ENCODE peak calls at places on chromosome 12, in six cellular contexts. G, N, K, Y, W and Q are unnamed samples.

GRCh38 chr12:109098142-109098652 is 800 bp downstream of the UNG start:
- DNase-seq in K (no peak), G (peak; percentile 73), N (no peak), W (peak; percentile 30), Y (no peak), Q (peak; percentile 82)

GRCh38 chr12:8890313-8891084 is 23.8 kb upstream of the PHC1 start:
- DNase-seq in G (peak; percentile 48), Y (peak; percentile 88), N (peak; percentile 71), W (peak; percentile 18), K (peak; percentile 72), Q (peak; percentile 85)

GRCh38 chr12:1995205-1995896 is 8.9 kb downstream of the DCP1B start:
- DNase-seq in W (no peak), G (no peak), K (no peak), Y (no peak), N (no peak), Q (no peak)

GRCh38 chr12:49624919-49625577 is 1.7 kb downstream of the PRPF40B start:
- DNase-seq in K (no peak), W (no peak), G (no peak), N (no peak), Y (no peak), Q (peak; percentile 21)

GRCh38 chr12:75606146-75606545 is 94.7 kb upstream of the KRR1 start:
- DNase-seq in Y (no peak), K (no peak), W (no peak), N (no peak), G (no peak), Q (no peak)

GRCh38 chr12:12008931-12009611 is 61.7 kb upstream of the BCL2L14 start:
- DNase-seq in G (peak; percentile 68), N (peak; percentile 90), Y (peak; percentile 95), K (no peak), W (peak; percentile 61), Q (peak; percentile 28)

GRCh38 chr12:92425152-92425551 is 277.6 kb upstream of the PLEKHG7 start:
- DNase-seq in W (no peak), K (no peak), N (no peak), G (no peak), Y (no peak), Q (no peak)

GRCh38 chr12:88413561-88414095 is 166.6 kb downstream of the KITLG start:
- DNase-seq in W (no peak), N (no peak), Y (no peak), K (no peak), G (no peak), Q (peak; percentile 67)

GRCh38 chr12:130086777-130087176 is 75.5 kb upstream of the FZD10 start:
- DNase-seq in N (no peak), K (no peak), W (no peak), G (no peak), Y (no peak), Q (no peak)

GRCh38 chr12:106291342-106291741 is 11.2 kb upstream of the TCP11L2 start:
- DNase-seq in K (no peak), W (no peak), N (no peak), Y (no peak), G (no peak), Q (no peak)

GRCh38 chr12:92078167-92079053 is 67.2 kb downstream of the BTG1 start:
- DNase-seq in K (no peak), Y (no peak), W (no peak), N (no peak), G (peak; percentile 99), Q (peak; percentile 97)

GRCh38 chr12:92945659-92946220 is 16.6 kb upstream of the EEA1 start:
- DNase-seq in N (no peak), K (no peak), Y (no peak), G (no peak), W (no peak), Q (no peak)

GRCh38 chr12:106978035-106978800 is 8.7 kb downstream of the MTERF2 start:
- DNase-seq in G (peak; percentile 63), W (no peak), Y (no peak), N (no peak), K (no peak), Q (no peak)

GRCh38 chr12:22529281-22530060 is 14.9 kb downstream of the C2CD5 start:
- DNase-seq in N (peak; percentile 33), W (no peak), K (no peak), Y (peak; percentile 32), G (peak; percentile 42), Q (peak; percentile 31)

GRCh38 chr12:30978639-30979038 is 52.1 kb downstream of the TSPAN11 start:
- DNase-seq in K (no peak), G (no peak), Y (no peak), W (no peak), N (no peak), Q (no peak)